ENCODE peak calls at places on chromosomes 2 and 18, in seven cellular contexts. One of them, this sample, is unnamed.

GRCh38 chr2:24917086-24917485 is 3.0 kb downstream of the ADCY3 start:
- DNase-seq in esophagus squamous epithelium: no peak
- DNase-seq in HTR-8/SVneo: no peak
- DNase-seq in heart right ventricle: no peak
- DNase-seq in MCF 10A: peak
- DNase-seq in A549: no peak
- DNase-seq in anterior cingulate cortex: no peak
- DNase-seq in this sample: no peak

GRCh38 chr2:190996338-190996946 is 17.5 kb downstream of the STAT1 start:
- DNase-seq in A549: peak
- DNase-seq in HTR-8/SVneo: peak
- DNase-seq in esophagus squamous epithelium: no peak
- DNase-seq in anterior cingulate cortex: no peak
- DNase-seq in heart right ventricle: no peak
- DNase-seq in MCF 10A: peak
- DNase-seq in this sample: no peak

GRCh38 chr2:201794261-201794660 is 12.1 kb upstream of the CDK15 start:
- DNase-seq in esophagus squamous epithelium: no peak
- DNase-seq in heart right ventricle: no peak
- DNase-seq in MCF 10A: no peak
- DNase-seq in A549: no peak
- DNase-seq in anterior cingulate cortex: no peak
- DNase-seq in HTR-8/SVneo: no peak
- DNase-seq in this sample: no peak

GRCh38 chr2:159982270-159982669 is 80.1 kb downstream of the PLA2R1 start:
- DNase-seq in heart right ventricle: no peak
- DNase-seq in HTR-8/SVneo: peak
- DNase-seq in esophagus squamous epithelium: no peak
- DNase-seq in A549: no peak
- DNase-seq in MCF 10A: peak
- DNase-seq in anterior cingulate cortex: no peak
- DNase-seq in this sample: no peak

GRCh38 chr2:112962308-112963175 is 15.3 kb upstream of the IL36G start:
- DNase-seq in A549: no peak
- DNase-seq in anterior cingulate cortex: no peak
- DNase-seq in HTR-8/SVneo: no peak
- DNase-seq in heart right ventricle: no peak
- DNase-seq in esophagus squamous epithelium: no peak
- DNase-seq in MCF 10A: no peak
- DNase-seq in this sample: no peak

GRCh38 chr2:141068053-141068682 is 1062.6 kb downstream of the LRP1B start:
- DNase-seq in esophagus squamous epithelium: no peak
- DNase-seq in MCF 10A: no peak
- DNase-seq in anterior cingulate cortex: no peak
- DNase-seq in A549: no peak
- DNase-seq in HTR-8/SVneo: no peak
- DNase-seq in heart right ventricle: no peak
- DNase-seq in this sample: no peak

GRCh38 chr18:80196528-80197320 is 50.6 kb downstream of the PARD6G start:
- DNase-seq in HTR-8/SVneo: no peak
- DNase-seq in MCF 10A: no peak
- DNase-seq in anterior cingulate cortex: no peak
- DNase-seq in heart right ventricle: no peak
- DNase-seq in A549: no peak
- DNase-seq in esophagus squamous epithelium: no peak
- DNase-seq in this sample: no peak

GRCh38 chr2:159807183-159808037 is 9.4 kb upstream of the CD302 start:
- DNase-seq in A549: peak
- DNase-seq in anterior cingulate cortex: no peak
- DNase-seq in MCF 10A: peak
- DNase-seq in esophagus squamous epithelium: no peak
- DNase-seq in HTR-8/SVneo: peak
- DNase-seq in heart right ventricle: peak
- DNase-seq in this sample: no peak

GRCh38 chr18:80210312-80211083 is 36.8 kb downstream of the PARD6G start:
- DNase-seq in heart right ventricle: no peak
- DNase-seq in A549: no peak
- DNase-seq in anterior cingulate cortex: no peak
- DNase-seq in MCF 10A: no peak
- DNase-seq in esophagus squamous epithelium: no peak
- DNase-seq in HTR-8/SVneo: no peak
- DNase-seq in this sample: no peak

GRCh38 chr18:54254265-54254758 is 15.0 kb upstream of the POLI start:
- DNase-seq in heart right ventricle: no peak
- DNase-seq in MCF 10A: peak
- DNase-seq in A549: no peak
- DNase-seq in anterior cingulate cortex: no peak
- DNase-seq in esophagus squamous epithelium: no peak
- DNase-seq in HTR-8/SVneo: no peak
- DNase-seq in this sample: no peak

GRCh38 chr2:60830991-60831390 is 50.4 kb upstream of the REL start:
- DNase-seq in HTR-8/SVneo: no peak
- DNase-seq in heart right ventricle: no peak
- DNase-seq in MCF 10A: no peak
- DNase-seq in anterior cingulate cortex: no peak
- DNase-seq in esophagus squamous epithelium: no peak
- DNase-seq in A549: no peak
- DNase-seq in this sample: no peak

GRCh38 chr2:86295071-86295470 is 42.4 kb downstream of the REEP1 start:
- DNase-seq in esophagus squamous epithelium: no peak
- DNase-seq in MCF 10A: no peak
- DNase-seq in anterior cingulate cortex: no peak
- DNase-seq in heart right ventricle: no peak
- DNase-seq in A549: no peak
- DNase-seq in HTR-8/SVneo: no peak
- DNase-seq in this sample: no peak

GRCh38 chr2:36556847-36557246 is 41.1 kb downstream of the FEZ2 start:
- DNase-seq in heart right ventricle: no peak
- DNase-seq in MCF 10A: no peak
- DNase-seq in A549: no peak
- DNase-seq in anterior cingulate cortex: no peak
- DNase-seq in esophagus squamous epithelium: no peak
- DNase-seq in HTR-8/SVneo: no peak
- DNase-seq in this sample: no peak

GRCh38 chr2:72561621-72562318 is 264.1 kb downstream of the EXOC6B start:
- DNase-seq in HTR-8/SVneo: peak
- DNase-seq in heart right ventricle: no peak
- DNase-seq in esophagus squamous epithelium: no peak
- DNase-seq in anterior cingulate cortex: no peak
- DNase-seq in MCF 10A: peak
- DNase-seq in A549: no peak
- DNase-seq in this sample: no peak

GRCh38 chr2:230759481-230760191 is 47.0 kb downstream of the CAB39 start:
- DNase-seq in HTR-8/SVneo: no peak
- DNase-seq in A549: no peak
- DNase-seq in esophagus squamous epithelium: no peak
- DNase-seq in anterior cingulate cortex: no peak
- DNase-seq in heart right ventricle: no peak
- DNase-seq in MCF 10A: no peak
- DNase-seq in this sample: no peak

GRCh38 chr2:173355132-173355865 is 627 bp downstream of the CDCA7 start:
- DNase-seq in MCF 10A: peak
- DNase-seq in A549: peak
- DNase-seq in heart right ventricle: peak
- DNase-seq in esophagus squamous epithelium: no peak
- DNase-seq in HTR-8/SVneo: peak
- DNase-seq in anterior cingulate cortex: no peak
- DNase-seq in this sample: no peak

GRCh38 chr18:58290059-58290747 is 246.2 kb downstream of the NEDD4L start:
- DNase-seq in anterior cingulate cortex: no peak
- DNase-seq in A549: no peak
- DNase-seq in esophagus squamous epithelium: no peak
- DNase-seq in MCF 10A: no peak
- DNase-seq in heart right ventricle: no peak
- DNase-seq in HTR-8/SVneo: no peak
- DNase-seq in this sample: no peak

GRCh38 chr2:40409734-40410133 is 42.2 kb downstream of the SLC8A1 start:
- DNase-seq in HTR-8/SVneo: no peak
- DNase-seq in MCF 10A: no peak
- DNase-seq in anterior cingulate cortex: no peak
- DNase-seq in A549: no peak
- DNase-seq in esophagus squamous epithelium: no peak
- DNase-seq in heart right ventricle: no peak
- DNase-seq in this sample: no peak

GRCh38 chr2:86519349-86519748 is 43.9 kb downstream of the CHMP3 start:
- DNase-seq in A549: no peak
- DNase-seq in heart right ventricle: no peak
- DNase-seq in esophagus squamous epithelium: no peak
- DNase-seq in MCF 10A: no peak
- DNase-seq in HTR-8/SVneo: no peak
- DNase-seq in anterior cingulate cortex: no peak
- DNase-seq in this sample: no peak

GRCh38 chr18:58897994-58898393 is 33.3 kb downstream of the ZNF532 start:
- DNase-seq in MCF 10A: no peak
- DNase-seq in HTR-8/SVneo: no peak
- DNase-seq in anterior cingulate cortex: no peak
- DNase-seq in A549: no peak
- DNase-seq in heart right ventricle: no peak
- DNase-seq in esophagus squamous epithelium: no peak
- DNase-seq in this sample: no peak

GRCh38 chr18:38397094-38397493 is 831.5 kb upstream of the CELF4 start:
- DNase-seq in anterior cingulate cortex: no peak
- DNase-seq in heart right ventricle: no peak
- DNase-seq in MCF 10A: no peak
- DNase-seq in A549: no peak
- DNase-seq in esophagus squamous epithelium: no peak
- DNase-seq in HTR-8/SVneo: no peak
- DNase-seq in this sample: no peak

GRCh38 chr18:31401156-31402025 is 24.8 kb downstream of the DSG4 start:
- DNase-seq in HTR-8/SVneo: no peak
- DNase-seq in anterior cingulate cortex: no peak
- DNase-seq in esophagus squamous epithelium: no peak
- DNase-seq in MCF 10A: no peak
- DNase-seq in heart right ventricle: no peak
- DNase-seq in A549: peak
- DNase-seq in this sample: no peak

GRCh38 chr2:159798376-159798724 is 342 bp upstream of the CD302 start:
- DNase-seq in HTR-8/SVneo: no peak
- DNase-seq in MCF 10A: no peak
- DNase-seq in A549: no peak
- DNase-seq in esophagus squamous epithelium: no peak
- DNase-seq in heart right ventricle: no peak
- DNase-seq in anterior cingulate cortex: no peak
- DNase-seq in this sample: no peak

GRCh38 chr2:217184242-217184641 is 324.4 kb upstream of the TNP1 start:
- DNase-seq in MCF 10A: no peak
- DNase-seq in A549: no peak
- DNase-seq in HTR-8/SVneo: no peak
- DNase-seq in esophagus squamous epithelium: no peak
- DNase-seq in heart right ventricle: no peak
- DNase-seq in anterior cingulate cortex: no peak
- DNase-seq in this sample: no peak

GRCh38 chr2:10520926-10521325 is 72.8 kb upstream of the ODC1 start:
- DNase-seq in A549: no peak
- DNase-seq in anterior cingulate cortex: no peak
- DNase-seq in esophagus squamous epithelium: no peak
- DNase-seq in heart right ventricle: no peak
- DNase-seq in MCF 10A: no peak
- DNase-seq in HTR-8/SVneo: no peak
- DNase-seq in this sample: no peak

GRCh38 chr2:179311071-179311470 is 46.4 kb upstream of the SESTD1 start:
- DNase-seq in heart right ventricle: no peak
- DNase-seq in HTR-8/SVneo: no peak
- DNase-seq in esophagus squamous epithelium: no peak
- DNase-seq in A549: no peak
- DNase-seq in MCF 10A: no peak
- DNase-seq in anterior cingulate cortex: no peak
- DNase-seq in this sample: no peak

This sample was measured in thoracic aorta.